ENCODE peak calls at places on chromosome 2, in five cellular contexts. M is stimulated activated CD4-positive, alpha-beta T cell treated with anti-CD3 and anti-CD28 coated beads, Interleukin-15, amount 100 ng/mL, for 48 hours; A is activated naive CD4-positive, alpha-beta T cell treated with anti-CD3 and anti-CD28 coated beads for 36 hours; H is EL; T is AG08396. F is an unnamed sample.
A peak's percentile ranks its signal among the peaks of the same experiment; 100 is the strongest.

GRCh38 chr2:62293490-62294212 is 97.7 kb downstream of the B3GNT2 start:
- DNase-seq in A (no peak), H (no peak), T (peak; percentile 45), M (no peak), F (peak; percentile 84)

GRCh38 chr2:68749345-68749744 is 14.7 kb downstream of the ARHGAP25 start:
- DNase-seq in A (no peak), H (no peak), T (no peak), M (no peak), F (no peak)

GRCh38 chr2:120915670-120916069 is 180.0 kb downstream of the GLI2 start:
- DNase-seq in T (no peak), M (no peak), A (no peak), H (no peak), F (peak; percentile 80)

GRCh38 chr2:198438326-198438725 is 633.9 kb downstream of the PLCL1 start:
- DNase-seq in H (no peak), A (no peak), M (no peak), T (no peak), F (no peak)

GRCh38 chr2:190635781-190636180 is 13.1 kb upstream of the NAB1 start:
- DNase-seq in A (peak; percentile 60), H (no peak), T (no peak), M (no peak), F (no peak)

GRCh38 chr2:105775809-105776559 is 31.3 kb downstream of the NCK2 start:
- DNase-seq in H (no peak), A (peak; percentile 66), M (no peak), T (no peak), F (no peak)

GRCh38 chr2:109213646-109214417 is 84.8 kb downstream of the SH3RF3 start:
- DNase-seq in A (peak; percentile 78), H (peak; percentile 81), T (peak; percentile 41), M (peak; percentile 50), F (peak; percentile 74)

GRCh38 chr2:106085441-106085911 is 108.6 kb downstream of the UXS1 start:
- DNase-seq in T (peak; percentile 40), H (peak; percentile 40), A (peak; percentile 84), M (peak; percentile 39), F (peak; percentile 37)

GRCh38 chr2:112690853-112691390 is 29.9 kb upstream of the NT5DC4 start:
- DNase-seq in H (peak; percentile 60), A (peak; percentile 79), M (peak; percentile 41), T (peak; percentile 39), F (peak; percentile 61)

GRCh38 chr2:136125226-136125625 is 7.3 kb upstream of the CXCR4 start:
- DNase-seq in M (no peak), T (no peak), H (no peak), A (no peak), F (no peak)

GRCh38 chr2:151973901-151974199 is 125.0 kb downstream of the CACNB4 start:
- DNase-seq in M (no peak), A (no peak), H (peak; percentile 4), T (no peak), F (peak; percentile 85)

GRCh38 chr2:214126135-214126534 is 284.7 kb upstream of the VWC2L start:
- DNase-seq in T (no peak), H (peak; percentile 71), A (no peak), M (no peak), F (no peak)

GRCh38 chr2:176558574-176559140 is 289.4 kb downstream of the MTX2 start:
- DNase-seq in T (no peak), M (no peak), H (no peak), A (no peak), F (no peak)

GRCh38 chr2:75522543-75523312 is 38.0 kb downstream of the EVA1A start:
- DNase-seq in H (no peak), A (no peak), T (no peak), M (no peak), F (no peak)

GRCh38 chr2:226185613-226186211 is 613.9 kb downstream of the IRS1 start:
- DNase-seq in A (no peak), M (no peak), H (peak; percentile 94), T (peak; percentile 38), F (peak; percentile 91)

GRCh38 chr2:88437010-88437409 is 15.5 kb downstream of the FOXI3 start:
- DNase-seq in T (no peak), H (no peak), M (no peak), A (no peak), F (no peak)

GRCh38 chr2:86518498-86518897 is 44.7 kb downstream of the CHMP3 start:
- DNase-seq in T (no peak), A (peak; percentile 50), H (peak; percentile 10), M (no peak), F (peak; percentile 19)

F was measured in astrocyte of the hippocampus.